ENCODE peak calls at places on chromosomes 4 and X, in ten cellular contexts. B is astrocyte of the spinal cord, Q is fibroblast of lung, L is germinal center, M is choroid plexus epithelial cell, Z is T-cell, N is neural crest cell, K is stomach, J is ecto neural progenitor cell, U is Daoy. C is an unnamed sample.

GRCh38 chrX:139875831-139876230 is 57.0 kb downstream of the ATP11C start:
- DNase-seq in K (no peak), M (peak; percentile 49), B (no peak), L (no peak), N (no peak), J (no peak), Z (no peak), Q (no peak), U (no peak), C (no peak)

GRCh38 chrX:109827772-109828171 is 94.7 kb upstream of the ACSL4 start:
- DNase-seq in N (no peak), Q (no peak), U (no peak), L (no peak), B (no peak), K (no peak), Z (no peak), J (no peak), M (no peak), C (no peak)

GRCh38 chrX:151153086-151153485 is 23.3 kb upstream of the GPR50 start:
- DNase-seq in K (no peak), Z (no peak), B (peak; percentile 24), U (peak; percentile 64), M (peak; percentile 20), L (no peak), Q (peak; percentile 13), N (peak; percentile 15), J (peak; percentile 63), C (no peak)

GRCh38 chrX:109281478-109282275 is 200.2 kb downstream of the GUCY2F start:
- DNase-seq in U (peak; percentile 17), M (peak; percentile 46), L (no peak), K (peak; percentile 56), N (no peak), J (no peak), B (peak; percentile 43), Z (no peak), Q (no peak), C (no peak)

GRCh38 chr4:149796381-149796780 is 19.3 kb downstream of the IQCM start:
- DNase-seq in J (no peak), L (no peak), Z (no peak), Q (no peak), N (no peak), K (no peak), B (peak; percentile 18), M (no peak), U (no peak), C (no peak)

GRCh38 chr4:74042681-74043080 is 4.2 kb upstream of the CXCL3 start:
- DNase-seq in J (no peak), N (no peak), Z (no peak), L (no peak), M (no peak), B (no peak), Q (no peak), U (no peak), K (peak; percentile 34), C (peak; percentile 61)

GRCh38 chrX:134236690-134237362 is at the start of gene CCDC160:
- DNase-seq in B (peak; percentile 23), Q (peak; percentile 29), Z (no peak), L (no peak), U (peak; percentile 32), N (peak; percentile 73), J (peak; percentile 87), M (peak; percentile 30), K (peak; percentile 73), C (peak; percentile 54)

GRCh38 chr4:133565379-133565778 is 416.3 kb downstream of the PCDH10 start:
- DNase-seq in N (no peak), Q (peak; percentile 95), Z (no peak), L (no peak), U (peak; percentile 74), B (peak; percentile 86), M (peak; percentile 90), J (no peak), K (no peak), C (no peak)

GRCh38 chr4:71241467-71242401 is 97.1 kb upstream of the SLC4A4 start:
- DNase-seq in L (no peak), B (peak; percentile 9), Z (no peak), N (no peak), Q (peak; percentile 40), K (peak; percentile 72), M (no peak), U (no peak), J (no peak), C (no peak)

GRCh38 chr4:25234390-25235367 is 846 bp downstream of the PI4K2B start:
- DNase-seq in K (peak; percentile 59), Z (peak; percentile 33), Q (peak; percentile 88), M (peak; percentile 91), L (peak; percentile 73), J (peak; percentile 70), N (peak; percentile 41), U (peak; percentile 65), B (peak; percentile 87), C (peak; percentile 72)

GRCh38 chr4:172845281-172845680 is 323.3 kb upstream of the GALNT7 start:
- DNase-seq in J (no peak), L (no peak), Q (no peak), Z (no peak), B (no peak), N (no peak), M (no peak), K (no peak), U (no peak), C (no peak)

GRCh38 chr4:17726911-17727310 is 54.5 kb downstream of the FAM184B start:
- DNase-seq in B (no peak), K (no peak), J (no peak), Q (no peak), U (no peak), M (no peak), L (no peak), N (no peak), Z (no peak), C (no peak)

GRCh38 chr4:8345053-8345945 is 75.7 kb downstream of the HTRA3 start:
- DNase-seq in M (no peak), J (no peak), U (no peak), L (no peak), B (no peak), Q (no peak), N (no peak), K (peak; percentile 13), Z (no peak), C (no peak)

GRCh38 chrX:56728752-56729151 is 291 bp upstream of the NBDY start:
- DNase-seq in K (no peak), M (peak; percentile 34), Q (peak; percentile 26), L (peak; percentile 9), N (peak; percentile 1), Z (peak; percentile 24), B (peak; percentile 59), J (no peak), U (peak; percentile 2), C (peak; percentile 23)

GRCh38 chr4:181728567-181728966 is 514.6 kb upstream of the TENM3 start:
- DNase-seq in L (no peak), U (no peak), Q (no peak), Z (no peak), B (no peak), K (no peak), J (no peak), N (no peak), M (peak; percentile 12), C (no peak)

GRCh38 chr4:153222162-153222789 is 18.0 kb downstream of the TRIM2 start:
- DNase-seq in Q (peak; percentile 86), B (peak; percentile 78), M (peak; percentile 76), N (no peak), L (peak; percentile 66), J (peak; percentile 84), K (peak; percentile 64), Z (peak; percentile 13), U (peak; percentile 71), C (no peak)

GRCh38 chr4:56310401-56310800 is 76.9 kb downstream of the AASDH start:
- DNase-seq in U (no peak), Z (no peak), L (no peak), M (no peak), J (no peak), K (no peak), B (no peak), N (no peak), Q (no peak), C (no peak)

GRCh38 chrX:134753185-134754008 is 95.1 kb upstream of the PLAC1 start:
- DNase-seq in M (peak; percentile 75), Q (peak; percentile 71), K (no peak), N (no peak), Z (no peak), U (peak; percentile 21), J (no peak), L (no peak), B (peak; percentile 50), C (no peak)

GRCh38 chrX:120604359-120604782 is 470 bp downstream of the MCTS1 start:
- DNase-seq in K (no peak), L (peak; percentile 35), N (no peak), B (peak; percentile 18), Q (peak; percentile 56), J (no peak), M (peak; percentile 57), Z (peak; percentile 52), U (peak; percentile 42), C (peak; percentile 29)

GRCh38 chr4:152591361-152591760 is 55.5 kb upstream of the FBXW7 start:
- DNase-seq in M (peak; percentile 59), Q (peak; percentile 65), U (no peak), J (peak; percentile 71), B (peak; percentile 33), K (peak; percentile 61), N (peak; percentile 50), Z (peak; percentile 25), L (peak; percentile 23), C (peak; percentile 51)

GRCh38 chr4:138609943-138610350 is 367.8 kb upstream of the SLC7A11 start:
- DNase-seq in U (peak; percentile 15), N (no peak), Q (peak; percentile 62), J (no peak), B (peak; percentile 88), Z (no peak), M (peak; percentile 82), K (no peak), L (no peak), C (no peak)

GRCh38 chr4:146271466-146271865 is 57.1 kb downstream of the REELD1 start:
- DNase-seq in K (no peak), N (no peak), U (no peak), B (no peak), J (no peak), Z (no peak), L (no peak), Q (no peak), M (no peak), C (no peak)

C was measured in mucosa of descending colon.